ENCODE peak calls at places on chromosomes 5 and 9, in five cellular contexts. D, Q, U, A and F are unnamed samples.

GRCh38 chr9:75071530-75072122 is 16.3 kb downstream of the NMRK1 start:
- DNase-seq in D (peak; percentile 18), Q (no peak), U (no peak), A (peak; percentile 81), F (peak; percentile 53)

GRCh38 chr9:113997610-113998009 is 80.5 kb downstream of the AMBP start:
- DNase-seq in D (no peak), Q (peak; percentile 6), U (no peak), A (no peak), F (peak; percentile 37)

GRCh38 chr9:42275141-42275540 is 91.7 kb downstream of the SPATA31A6 start:
- DNase-seq in D (no peak), Q (no peak), U (no peak), A (no peak), F (no peak)

GRCh38 chr5:171221931-171222330 is 87.1 kb upstream of the TLX3 start:
- DNase-seq in D (no peak), Q (no peak), U (no peak), A (no peak), F (no peak)

GRCh38 chr5:39015743-39016586 is 58.2 kb downstream of the RICTOR start:
- DNase-seq in D (peak; percentile 91), Q (no peak), U (no peak), A (no peak), F (no peak)

GRCh38 chr9:87515588-87516221 is 18.0 kb downstream of the DAPK1 start:
- DNase-seq in D (peak; percentile 12), Q (no peak), U (no peak), A (no peak), F (no peak)

GRCh38 chr5:82640901-82641300 is 362.7 kb upstream of the RPS23 start:
- DNase-seq in D (no peak), Q (no peak), U (no peak), A (no peak), F (no peak)

GRCh38 chr9:115393976-115394775 is 276.2 kb upstream of the TNC start:
- DNase-seq in D (peak; percentile 95), Q (no peak), U (no peak), A (no peak), F (no peak)

GRCh38 chr9:98255578-98256296 is at the start of gene TBC1D2:
- DNase-seq in D (peak; percentile 90), Q (peak; percentile 92), U (peak; percentile 94), A (peak; percentile 98), F (peak; percentile 99)

GRCh38 chr5:142549834-142550233 is 136.1 kb downstream of the FGF1 start:
- DNase-seq in D (no peak), Q (no peak), U (no peak), A (no peak), F (no peak)

GRCh38 chr9:132141364-132141947 is 20.4 kb upstream of the NTNG2 start:
- DNase-seq in D (peak; percentile 10), Q (no peak), U (no peak), A (no peak), F (peak; percentile 71)

GRCh38 chr9:5453673-5454072 is 3.3 kb downstream of the CD274 start:
- DNase-seq in D (no peak), Q (no peak), U (no peak), A (no peak), F (no peak)

GRCh38 chr5:157665467-157666085 is 5.8 kb upstream of the C5orf52 start:
- DNase-seq in D (peak; percentile 87), Q (no peak), U (no peak), A (no peak), F (no peak)

GRCh38 chr9:129343697-129344375 is 165.8 kb upstream of the IER5L start:
- DNase-seq in D (peak; percentile 45), Q (peak; percentile 62), U (no peak), A (peak; percentile 91), F (peak; percentile 64)

GRCh38 chr5:16733597-16733996 is 116.8 kb upstream of the RETREG1 start:
- DNase-seq in D (no peak), Q (no peak), U (no peak), A (no peak), F (peak; percentile 82)

GRCh38 chr9:2276296-2276695 is 261.1 kb downstream of the SMARCA2 start:
- DNase-seq in D (no peak), Q (no peak), U (no peak), A (no peak), F (peak; percentile 61)

GRCh38 chr5:130116972-130117371 is 212.7 kb downstream of the CHSY3 start:
- DNase-seq in D (no peak), Q (no peak), U (no peak), A (no peak), F (peak; percentile 51)

GRCh38 chr9:69945671-69946141 is 97.9 kb upstream of the MAMDC2 start:
- DNase-seq in D (peak; percentile 80), Q (no peak), U (no peak), A (peak; percentile 54), F (no peak)

GRCh38 chr9:110332766-110333165 is 4.9 kb downstream of the TXNDC8 start:
- DNase-seq in D (no peak), Q (no peak), U (no peak), A (no peak), F (no peak)

GRCh38 chr9:136482793-136483588 is at the start of gene SEC16A:
- DNase-seq in D (peak; percentile 97), Q (peak; percentile 100), U (peak; percentile 100), A (peak; percentile 100), F (peak; percentile 100)

GRCh38 chr9:136481558-136481957 is 1.3 kb downstream of the SEC16A start:
- DNase-seq in D (no peak), Q (no peak), U (no peak), A (no peak), F (no peak)

GRCh38 chr9:136483589-136484152 is 831 bp upstream of the SEC16A start:
- DNase-seq in D (peak; percentile 73), Q (peak; percentile 92), U (peak; percentile 97), A (peak; percentile 95), F (peak; percentile 97)

GRCh38 chr9:136484153-136485048 is 1.6 kb upstream of the SEC16A start:
- DNase-seq in D (no peak), Q (peak; percentile 43), U (no peak), A (peak; percentile 64), F (no peak)

DNA sequence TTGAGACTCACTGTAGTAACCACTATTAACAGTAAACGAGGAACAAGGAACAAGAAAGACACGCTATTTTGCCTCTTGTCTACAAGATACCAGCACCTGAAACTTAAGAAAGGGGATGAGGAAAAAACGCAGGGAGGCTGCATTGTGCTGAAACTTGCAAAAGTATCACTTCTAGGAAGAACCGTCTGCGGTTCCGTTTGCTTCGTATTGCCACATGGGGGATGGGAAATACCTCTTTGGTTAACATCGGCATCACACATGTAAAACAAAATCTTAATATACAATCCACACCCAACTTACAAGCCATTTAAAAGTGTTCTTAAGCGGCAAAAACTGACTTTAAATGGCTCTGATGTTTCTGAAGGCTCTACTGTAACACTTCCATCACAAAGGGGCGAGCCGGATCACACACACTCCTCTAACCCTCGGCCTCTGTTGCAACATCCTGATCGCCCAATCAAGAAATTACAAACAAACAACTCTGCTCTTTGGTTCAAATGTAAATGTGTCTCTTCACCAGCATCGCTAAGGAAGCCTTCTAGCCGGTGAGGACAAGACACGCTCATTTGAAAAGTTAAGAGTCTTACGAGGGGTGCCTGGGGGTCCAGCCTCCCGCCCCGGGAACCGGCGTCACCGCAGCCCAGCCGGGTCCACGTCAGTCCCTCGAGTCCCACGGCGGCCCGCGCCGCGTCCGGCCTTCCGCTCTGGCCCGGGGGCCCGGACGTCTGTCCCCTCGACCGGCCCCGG is 621 bp downstream of the SEC16A start:
- DNase-seq in D (peak; percentile 47), Q (no peak), U (no peak), A (no peak), F (no peak)
- H3K4me3 ChIP-seq in D (peak overlapping the region; percentile 72), Q (peak overlapping the region; percentile 92), U (peak overlapping the region; percentile 86), A (peak overlapping the region; percentile 91), F (peak overlapping the region; percentile 91)

DNA sequence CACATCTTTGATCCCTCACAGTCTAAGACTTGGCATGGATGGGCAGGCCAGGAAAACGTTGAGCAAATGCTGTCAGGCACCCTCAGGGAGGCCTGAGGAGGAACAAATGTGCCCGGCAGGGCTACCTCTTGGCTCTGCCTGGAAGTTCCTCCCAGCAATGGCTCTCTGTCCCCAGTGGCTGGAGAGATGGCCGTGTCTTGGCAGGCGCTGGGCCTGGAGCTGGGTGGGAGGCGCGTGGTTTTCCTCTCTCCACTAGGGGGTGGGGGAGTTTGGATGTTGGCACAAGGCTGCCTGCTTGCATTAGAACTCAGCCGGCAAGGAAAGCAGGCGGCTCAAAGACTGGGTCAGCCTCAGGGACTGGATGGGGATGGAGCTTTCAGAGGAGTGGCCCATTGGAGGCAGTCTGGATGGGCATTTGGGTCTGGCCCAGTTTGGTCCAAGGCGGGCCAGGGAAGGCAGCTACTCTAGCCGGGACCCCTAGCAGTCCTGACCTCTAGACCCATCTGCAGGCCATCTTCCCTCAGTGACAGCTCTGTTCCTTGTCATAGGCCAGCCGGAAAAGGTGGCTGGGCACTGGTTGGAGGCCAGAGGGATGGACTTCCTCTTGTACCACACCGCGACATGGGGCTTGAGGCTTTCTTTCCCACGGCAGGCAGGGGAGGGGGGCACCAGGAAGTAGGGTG is 68.2 kb upstream of the STC2 start:
- DNase-seq in D (no peak), Q (no peak), U (peak; percentile 33), A (no peak), F (peak; percentile 91)
- TF ChIP-seq CTCF in D (no peak), Q (no peak), U (peak; percentile 30), A (no peak), F (peak; percentile 78)

GRCh38 chr9:99371376-99371775 is 149.3 kb downstream of the SEC61B start:
- DNase-seq in D (no peak), Q (no peak), U (no peak), A (no peak), F (no peak)

GRCh38 chr9:99366183-99366582 is 144.1 kb downstream of the SEC61B start:
- DNase-seq in D (no peak), Q (no peak), U (no peak), A (no peak), F (no peak)

GRCh38 chr9:99369327-99369722 is 147.2 kb downstream of the SEC61B start:
- DNase-seq in D (no peak), Q (no peak), U (no peak), A (no peak), F (no peak)

GRCh38 chr9:99366601-99367000 is 144.5 kb downstream of the SEC61B start:
- DNase-seq in D (no peak), Q (no peak), U (no peak), A (no peak), F (no peak)

DNA sequence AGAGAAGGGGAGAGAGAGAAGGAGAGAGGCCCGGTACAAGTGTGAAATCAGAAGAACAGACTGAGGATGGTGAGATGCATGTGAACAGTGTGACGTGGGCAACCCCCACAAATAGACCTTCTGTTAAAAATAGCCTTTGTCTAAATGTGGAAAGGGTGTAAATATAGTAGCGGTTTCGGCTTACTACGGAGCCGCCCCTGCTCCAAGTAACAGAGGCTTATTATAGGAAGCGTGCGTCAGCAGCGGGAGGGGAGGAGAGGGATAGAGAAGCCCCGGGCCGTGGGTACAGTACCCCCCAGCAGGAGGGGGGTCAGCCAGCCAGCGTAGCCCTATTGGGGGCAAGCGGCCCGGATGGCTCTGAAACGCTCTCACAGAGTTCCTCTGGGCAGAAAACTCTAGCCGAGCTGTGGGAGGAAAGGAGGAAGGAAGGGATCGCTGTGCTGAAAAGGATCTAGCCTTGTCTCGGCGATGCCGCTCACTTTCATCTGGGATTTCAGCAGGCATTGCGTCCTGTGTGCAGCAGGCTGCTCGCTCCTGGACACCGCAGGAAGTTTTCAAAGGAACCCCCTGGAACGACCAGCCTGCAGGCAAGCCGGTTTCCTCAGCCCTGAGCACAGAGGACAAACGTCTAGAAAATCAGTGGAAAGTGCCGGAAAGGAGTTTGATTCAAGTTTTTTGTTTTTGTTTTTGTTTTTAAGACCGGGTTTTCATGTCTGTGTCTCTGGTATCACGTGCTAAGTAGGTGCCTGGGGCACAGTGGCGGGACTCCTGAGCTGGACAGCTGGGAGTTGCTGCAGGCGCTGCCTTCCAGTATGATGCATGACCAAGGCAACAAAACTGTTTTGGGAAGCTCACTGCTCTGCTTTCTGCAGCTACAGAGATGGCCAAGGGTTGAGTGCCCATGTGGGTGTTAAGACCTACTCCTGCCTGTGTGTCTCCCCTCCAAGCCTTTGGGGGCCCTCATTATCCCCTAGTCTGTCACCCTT is 146.6 kb downstream of the SEC61B start:
- DNase-seq in D (peak; percentile 79), Q (peak; percentile 32), U (no peak), A (no peak), F (no peak)
- H3K4me3 ChIP-seq in D (peak overlapping the region; percentile 37), Q (peak overlapping the region; percentile 30), U (no peak overlapping the region), A (peak overlapping the region; percentile 50), F (no peak overlapping the region)

GRCh38 chr5:135729582-135729879 is 104.9 kb upstream of the SLC25A48 start:
- DNase-seq in D (peak; percentile 5), Q (no peak), U (no peak), A (no peak), F (no peak)
- TF ChIP-seq CTCF in D (peak; percentile 21), Q (no peak), U (no peak), A (peak; percentile 13), F (peak; percentile 77)